ENCODE peak calls at places on chromosomes 12 and 14, in five cellular contexts. A is A549, T is K562, L is HepG2, W is endothelial cell of umbilical vein. C is an unnamed sample.

GRCh38 chr12:122917508-122918227 is 21.7 kb upstream of the VPS37B start:
- DNase-seq in A (peak), W (no peak), L (peak), T (peak), C (no peak)

GRCh38 chr12:570949-571794 is 92.1 kb downstream of the NINJ2 start:
- DNase-seq in A (peak), T (peak), W (peak), L (peak), C (no peak)

GRCh38 chr12:41106315-41106714 is 81.8 kb upstream of the PDZRN4 start:
- DNase-seq in W (no peak), L (no peak), T (no peak), A (no peak), C (no peak)

GRCh38 chr12:4960547-4960946 is 50.8 kb downstream of the KCNA1 start:
- DNase-seq in W (no peak), L (no peak), A (no peak), T (no peak), C (no peak)

GRCh38 chr14:93395227-93395626 is 35.5 kb upstream of the UNC79 start:
- DNase-seq in L (no peak), A (no peak), T (no peak), W (no peak), C (peak)

GRCh38 chr14:95476747-95477146 is 39.7 kb downstream of the SYNE3 start:
- DNase-seq in L (no peak), A (no peak), W (no peak), T (no peak), C (no peak)

GRCh38 chr14:83006071-83006670 is 1472.5 kb upstream of the SEL1L start:
- DNase-seq in A (no peak), T (no peak), W (no peak), L (no peak), C (no peak)

GRCh38 chr14:104724407-104724980 is 465 bp downstream of the ADSS1 start:
- DNase-seq in W (peak), T (peak), A (peak), L (no peak), C (no peak)

DNA sequence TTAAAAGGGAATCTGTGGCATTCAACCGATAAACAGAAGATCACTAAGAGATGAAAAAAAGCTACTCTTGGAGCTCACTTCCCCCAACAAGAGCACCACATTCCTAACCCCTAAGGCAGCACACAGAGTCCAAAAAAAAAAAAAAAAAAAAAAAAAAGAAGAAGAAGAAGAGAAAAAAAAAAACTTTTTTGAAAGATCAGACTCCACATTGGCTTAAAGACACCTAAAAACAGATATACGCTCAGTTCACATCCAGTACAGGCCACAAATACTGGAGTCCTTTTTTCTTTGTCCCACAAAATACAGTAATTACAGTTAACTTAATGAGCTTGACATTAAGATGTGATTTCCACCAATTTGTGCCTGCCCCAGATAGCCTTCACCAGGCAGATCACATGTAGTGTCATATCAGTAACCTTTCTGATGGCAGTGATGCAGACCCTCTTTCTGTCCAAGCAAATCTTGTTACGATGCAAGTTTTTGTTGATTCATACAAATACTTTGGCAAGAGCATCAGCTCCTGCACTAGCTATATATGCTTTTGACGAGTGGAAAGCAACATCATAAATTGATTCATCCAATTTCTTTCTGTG is 20.7 kb downstream of the COCH start:
- DNase-seq in W (no peak), A (no peak), L (no peak), T (no peak), C (no peak)
- H3K4me3 ChIP-seq in W (no peak), A (no peak), L (no peak), T (no peak), C (no peak)

DNA sequence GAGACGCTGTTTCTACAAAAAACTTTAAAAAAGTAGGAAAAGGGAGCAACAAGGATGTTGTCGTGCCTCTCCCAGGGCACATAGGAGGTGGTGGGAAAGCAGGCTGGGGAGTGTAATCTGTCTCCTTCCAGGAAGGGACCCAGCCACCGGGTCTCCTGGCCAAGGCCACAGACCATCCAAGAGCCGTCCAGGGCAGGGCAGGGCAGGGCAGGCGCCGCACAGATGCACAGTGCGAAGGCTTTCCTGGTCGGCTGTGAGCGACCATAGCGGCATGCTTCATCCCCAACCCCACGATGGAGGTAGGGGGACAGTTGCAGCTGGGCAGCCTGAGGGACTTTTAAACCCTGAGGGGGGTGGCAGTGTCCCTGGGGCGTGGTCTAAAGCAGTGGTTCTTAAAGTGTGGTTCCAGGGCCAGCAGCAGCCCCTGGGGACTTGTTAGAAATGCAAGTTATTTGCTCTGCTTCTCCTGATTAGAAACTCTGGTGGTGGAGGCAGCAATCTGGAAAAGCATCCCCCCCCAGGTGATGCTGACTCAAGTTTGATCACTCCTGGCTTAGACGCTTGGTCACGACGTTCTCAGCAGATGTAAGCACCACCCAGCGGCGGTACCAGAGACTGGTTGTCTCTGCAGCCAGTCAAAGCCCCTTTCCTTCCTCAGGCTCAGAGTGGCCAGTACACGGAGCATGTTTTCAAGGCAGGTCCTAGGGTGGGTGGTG is 197.4 kb upstream of the PRMT8 start:
- DNase-seq in W (no peak), T (peak), A (peak), L (no peak), C (peak)
- TF ChIP-seq MYC in W (no peak), T (no peak), A (no peak), L (no peak), C (no peak)

GRCh38 chr14:100069161-100069800 is 4.1 kb downstream of the EVL start:
- DNase-seq in L (no peak), A (no peak), W (no peak), T (no peak), C (no peak)

GRCh38 chr14:100066984-100067383 is 1.8 kb downstream of the EVL start:
- DNase-seq in L (no peak), W (no peak), A (no peak), T (peak), C (peak)

GRCh38 chr14:100065942-100066574 is 836 bp downstream of the EVL start:
- DNase-seq in T (peak), L (no peak), A (no peak), W (no peak), C (peak)

GRCh38 chr14:100067971-100068959 is 3.0 kb downstream of the EVL start:
- DNase-seq in T (peak), W (peak), A (no peak), L (no peak), C (peak)

DNA sequence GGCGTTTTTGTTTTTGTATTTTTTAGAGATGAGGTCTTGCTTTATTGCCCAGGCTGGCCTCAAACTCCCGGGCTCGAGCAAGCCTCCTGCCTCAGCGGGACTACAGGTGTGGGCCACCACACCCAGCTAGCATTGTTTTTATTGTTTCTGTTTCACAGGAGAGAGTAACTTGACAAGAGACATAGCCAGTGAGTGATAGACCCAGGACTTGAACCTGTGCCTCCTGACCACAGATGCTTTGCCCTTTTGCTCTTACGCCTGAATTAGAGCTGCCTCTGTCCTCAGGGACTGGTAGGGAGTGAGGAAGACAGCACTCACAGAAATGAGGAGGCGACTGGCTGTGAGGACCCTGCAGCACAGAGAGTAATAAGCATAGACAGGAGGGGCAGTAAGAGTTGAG is 2.3 kb downstream of the EVL start:
- DNase-seq in L (no peak), W (no peak), A (no peak), T (no peak), C (peak)
- H3K4me3 ChIP-seq in L (no peak), W (no peak), A (no peak), T (no peak), C (peak)

GRCh38 chr14:42045393-42045792 is 438.7 kb downstream of the LRFN5 start:
- DNase-seq in W (no peak), T (no peak), L (no peak), A (no peak), C (no peak)

GRCh38 chr14:42047421-42048045 is 440.9 kb downstream of the LRFN5 start:
- DNase-seq in W (no peak), L (no peak), T (no peak), A (no peak), C (peak)
- TF ChIP-seq MYC in W (no peak), L (no peak), T (no peak), A (no peak), C (no peak)

DNA sequence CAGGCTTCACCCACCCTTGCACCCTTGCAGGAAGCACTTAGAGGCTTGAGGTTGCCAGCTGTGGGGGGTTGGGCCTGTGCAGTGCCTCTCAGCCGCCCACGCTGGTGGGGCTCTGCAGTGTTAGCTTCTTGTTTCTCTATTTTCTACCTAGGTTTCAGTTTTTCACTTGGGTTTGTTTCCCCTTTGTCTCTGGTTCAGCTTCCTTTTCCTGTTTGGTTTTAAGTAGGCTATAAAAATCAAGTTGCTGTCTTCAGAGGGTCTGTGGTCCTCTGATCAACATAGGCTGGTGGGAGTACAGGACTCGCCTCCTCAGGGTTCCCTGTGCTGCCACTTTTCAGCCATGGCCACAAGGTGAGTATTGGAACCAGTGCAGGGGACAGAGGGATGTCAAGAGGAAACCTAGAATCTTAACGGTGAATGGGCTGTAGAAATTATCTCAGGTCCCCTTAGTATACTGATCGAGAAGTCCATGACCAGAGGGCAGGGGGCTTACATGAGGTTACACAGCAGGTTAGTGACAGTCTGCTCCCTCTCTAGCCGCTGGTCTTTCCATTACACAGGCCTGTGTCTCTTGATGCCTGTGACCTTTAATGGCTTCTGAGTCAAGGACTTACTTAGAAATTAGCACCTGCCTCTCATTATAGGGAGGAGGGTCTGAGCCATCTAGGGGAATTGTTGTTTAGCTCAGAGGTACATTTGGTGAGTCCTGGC is at the start of gene EVL:
- DNase-seq in L (no peak), A (no peak), T (peak), W (peak), C (peak)
- H3K4me3 ChIP-seq in L (no peak), A (no peak), T (no peak), W (no peak), C (peak)

GRCh38 chr12:107330901-107331431 is 237.6 kb upstream of the CRY1 start:
- DNase-seq in T (no peak), A (no peak), W (no peak), L (no peak), C (peak)

GRCh38 chr12:107331471-107331870 is 238.1 kb upstream of the CRY1 start:
- DNase-seq in T (no peak), W (no peak), A (no peak), L (no peak), C (no peak)

GRCh38 chr12:107329569-107330324 is 236.4 kb upstream of the CRY1 start:
- DNase-seq in T (no peak), W (no peak), A (no peak), L (no peak), C (peak)

GRCh38 chr12:107331912-107332311 is 238.6 kb upstream of the CRY1 start:
- DNase-seq in W (no peak), A (no peak), L (no peak), T (no peak), C (no peak)

GRCh38 chr12:107332726-107333125 is 239.4 kb upstream of the CRY1 start:
- DNase-seq in W (no peak), L (no peak), A (no peak), T (no peak), C (peak)
- TF ChIP-seq MYC in W (no peak), L (no peak), A (no peak), T (no peak), C (no peak)

DNA sequence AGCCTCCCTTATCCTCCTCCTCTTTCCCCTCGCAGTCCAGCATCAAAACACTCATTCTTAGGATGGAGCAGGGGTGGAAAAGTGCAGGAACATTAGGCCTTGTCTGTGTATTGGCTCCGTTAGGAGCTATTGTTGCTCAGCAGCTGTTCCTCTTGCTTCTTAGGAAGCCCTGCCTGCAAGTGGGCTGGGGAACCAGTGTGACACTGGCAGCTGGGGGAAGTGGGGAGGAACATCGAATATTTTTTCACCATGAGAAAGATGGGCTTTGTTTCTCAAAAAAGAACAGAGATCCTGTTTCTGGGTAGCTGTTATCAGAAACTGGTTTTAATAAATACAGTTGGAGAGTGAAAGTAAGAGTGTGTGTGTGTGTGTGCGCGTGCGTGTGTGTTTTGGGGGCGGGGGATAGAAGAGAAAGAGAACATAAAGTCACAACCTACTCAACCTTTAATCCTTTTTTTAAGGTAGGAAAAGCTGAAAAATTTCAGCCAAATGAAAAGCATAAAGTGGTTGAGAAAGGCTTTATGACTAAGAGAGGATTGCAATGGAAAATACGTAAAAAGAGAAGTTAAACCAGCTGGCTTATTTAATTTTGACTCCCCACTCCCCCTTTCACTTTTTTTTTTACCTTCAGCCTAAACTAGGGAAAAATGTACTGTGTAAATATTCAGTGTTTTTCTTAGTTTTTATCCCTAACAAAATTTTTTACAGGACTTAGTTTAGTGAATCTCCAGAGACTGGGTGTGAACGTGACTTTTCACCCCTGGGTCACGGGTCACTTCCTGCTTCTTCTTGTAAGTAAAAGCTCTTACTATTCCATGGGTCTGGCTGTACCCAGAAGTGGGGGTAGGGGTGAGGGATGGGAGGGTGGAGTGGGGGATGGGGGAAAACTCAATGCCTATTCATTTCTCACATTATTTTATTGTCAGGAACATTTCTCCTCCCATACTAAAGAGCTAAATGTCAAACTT is 197.1 kb upstream of the PLEKHG7 start:
- DNase-seq in T (peak), W (peak), L (no peak), A (no peak), C (peak)
- H3K4me3 ChIP-seq in T (no peak), W (peak), L (peak), A (no peak), C (peak)